ENCODE peak calls at places on chromosomes 6 and 20, in eight cellular contexts. One of them, this sample, is unnamed.

GRCh38 chr20:373171-373890 is 7.2 kb upstream of the TRIB3 start:
- DNase-seq in prostate gland: no peak
- DNase-seq in GM12865: no peak
- DNase-seq in ovary: no peak
- DNase-seq in AG04450: no peak
- DNase-seq in cardiac fibroblast: peak
- DNase-seq in dorsolateral prefrontal cortex: no peak
- DNase-seq in psoas muscle: no peak
- DNase-seq in this sample: peak

GRCh38 chr6:17928514-17929430 is 58.7 kb downstream of the KIF13A start:
- DNase-seq in AG04450: no peak
- DNase-seq in psoas muscle: no peak
- DNase-seq in cardiac fibroblast: peak
- DNase-seq in GM12865: no peak
- DNase-seq in prostate gland: no peak
- DNase-seq in dorsolateral prefrontal cortex: no peak
- DNase-seq in ovary: no peak
- DNase-seq in this sample: no peak

GRCh38 chr20:11376998-11377397 is 540.7 kb upstream of the BTBD3 start:
- DNase-seq in prostate gland: no peak
- DNase-seq in ovary: no peak
- DNase-seq in cardiac fibroblast: no peak
- DNase-seq in GM12865: no peak
- DNase-seq in dorsolateral prefrontal cortex: no peak
- DNase-seq in AG04450: peak
- DNase-seq in psoas muscle: no peak
- DNase-seq in this sample: no peak

GRCh38 chr20:51388227-51388626 is 154.3 kb downstream of the NFATC2 start:
- DNase-seq in cardiac fibroblast: no peak
- DNase-seq in dorsolateral prefrontal cortex: no peak
- DNase-seq in AG04450: no peak
- DNase-seq in prostate gland: no peak
- DNase-seq in psoas muscle: no peak
- DNase-seq in ovary: no peak
- DNase-seq in GM12865: no peak
- DNase-seq in this sample: no peak

GRCh38 chr20:57069442-57069841 is 197.0 kb downstream of the BMP7 start:
- DNase-seq in cardiac fibroblast: no peak
- DNase-seq in ovary: no peak
- DNase-seq in GM12865: no peak
- DNase-seq in psoas muscle: no peak
- DNase-seq in AG04450: no peak
- DNase-seq in dorsolateral prefrontal cortex: no peak
- DNase-seq in prostate gland: no peak
- DNase-seq in this sample: no peak

GRCh38 chr6:95280690-95281273 is 296.6 kb upstream of the MANEA start:
- DNase-seq in GM12865: peak
- DNase-seq in dorsolateral prefrontal cortex: no peak
- DNase-seq in psoas muscle: no peak
- DNase-seq in cardiac fibroblast: peak
- DNase-seq in prostate gland: no peak
- DNase-seq in AG04450: no peak
- DNase-seq in ovary: no peak
- DNase-seq in this sample: no peak

GRCh38 chr6:109783245-109783990 is 92.3 kb downstream of the FIG4 start:
- DNase-seq in dorsolateral prefrontal cortex: no peak
- DNase-seq in psoas muscle: no peak
- DNase-seq in cardiac fibroblast: no peak
- DNase-seq in GM12865: peak
- DNase-seq in prostate gland: no peak
- DNase-seq in ovary: no peak
- DNase-seq in AG04450: no peak
- DNase-seq in this sample: no peak

GRCh38 chr6:116386581-116387299 is 16.0 kb downstream of the DSE start:
- DNase-seq in dorsolateral prefrontal cortex: no peak
- DNase-seq in prostate gland: no peak
- DNase-seq in psoas muscle: no peak
- DNase-seq in GM12865: peak
- DNase-seq in ovary: no peak
- DNase-seq in AG04450: no peak
- DNase-seq in cardiac fibroblast: peak
- DNase-seq in this sample: no peak

GRCh38 chr20:39124064-39124463 is 161.9 kb downstream of the DHX35 start:
- DNase-seq in prostate gland: no peak
- DNase-seq in cardiac fibroblast: no peak
- DNase-seq in ovary: no peak
- DNase-seq in psoas muscle: no peak
- DNase-seq in dorsolateral prefrontal cortex: no peak
- DNase-seq in AG04450: no peak
- DNase-seq in GM12865: no peak
- DNase-seq in this sample: no peak

GRCh38 chr20:40797425-40797824 is 108.4 kb upstream of the MAFB start:
- DNase-seq in prostate gland: no peak
- DNase-seq in cardiac fibroblast: peak
- DNase-seq in GM12865: peak
- DNase-seq in psoas muscle: no peak
- DNase-seq in dorsolateral prefrontal cortex: no peak
- DNase-seq in AG04450: no peak
- DNase-seq in ovary: no peak
- DNase-seq in this sample: no peak

GRCh38 chr20:1266167-1266973 is at the start of gene SNPH:
- DNase-seq in ovary: peak
- DNase-seq in psoas muscle: peak
- DNase-seq in AG04450: peak
- DNase-seq in dorsolateral prefrontal cortex: peak
- DNase-seq in cardiac fibroblast: peak
- DNase-seq in GM12865: peak
- DNase-seq in prostate gland: peak
- DNase-seq in this sample: peak

GRCh38 chr6:109516929-109517328 is 33.9 kb upstream of the ZBTB24 start:
- DNase-seq in GM12865: no peak
- DNase-seq in dorsolateral prefrontal cortex: no peak
- DNase-seq in cardiac fibroblast: no peak
- DNase-seq in psoas muscle: no peak
- DNase-seq in prostate gland: no peak
- DNase-seq in AG04450: no peak
- DNase-seq in ovary: no peak
- DNase-seq in this sample: no peak

GRCh38 chr6:99246602-99247001 is 102.9 kb downstream of the FAXC start:
- DNase-seq in psoas muscle: no peak
- DNase-seq in GM12865: no peak
- DNase-seq in dorsolateral prefrontal cortex: no peak
- DNase-seq in AG04450: no peak
- DNase-seq in cardiac fibroblast: no peak
- DNase-seq in prostate gland: no peak
- DNase-seq in ovary: no peak
- DNase-seq in this sample: no peak

GRCh38 chr6:129893513-129894098 is 32.5 kb upstream of the TMEM244 start:
- DNase-seq in dorsolateral prefrontal cortex: no peak
- DNase-seq in cardiac fibroblast: peak
- DNase-seq in ovary: no peak
- DNase-seq in AG04450: no peak
- DNase-seq in psoas muscle: no peak
- DNase-seq in GM12865: peak
- DNase-seq in prostate gland: no peak
- DNase-seq in this sample: no peak

GRCh38 chr20:44176833-44177533 is 10.0 kb downstream of the JPH2 start:
- DNase-seq in ovary: no peak
- DNase-seq in AG04450: no peak
- DNase-seq in psoas muscle: peak
- DNase-seq in GM12865: no peak
- DNase-seq in cardiac fibroblast: no peak
- DNase-seq in dorsolateral prefrontal cortex: no peak
- DNase-seq in prostate gland: no peak
- DNase-seq in this sample: peak

GRCh38 chr6:37673436-37673835 is 24.2 kb downstream of the MDGA1 start:
- DNase-seq in prostate gland: no peak
- DNase-seq in AG04450: no peak
- DNase-seq in GM12865: no peak
- DNase-seq in dorsolateral prefrontal cortex: no peak
- DNase-seq in psoas muscle: no peak
- DNase-seq in ovary: no peak
- DNase-seq in cardiac fibroblast: no peak
- DNase-seq in this sample: no peak

GRCh38 chr6:36355819-36356218 is 19.1 kb upstream of the BNIP5 start:
- DNase-seq in AG04450: no peak
- DNase-seq in ovary: no peak
- DNase-seq in cardiac fibroblast: peak
- DNase-seq in GM12865: peak
- DNase-seq in prostate gland: no peak
- DNase-seq in psoas muscle: no peak
- DNase-seq in dorsolateral prefrontal cortex: no peak
- DNase-seq in this sample: no peak

GRCh38 chr6:90374201-90374600 is 77.6 kb upstream of the BACH2 start:
- DNase-seq in cardiac fibroblast: no peak
- DNase-seq in GM12865: no peak
- DNase-seq in prostate gland: no peak
- DNase-seq in dorsolateral prefrontal cortex: no peak
- DNase-seq in psoas muscle: no peak
- DNase-seq in ovary: no peak
- DNase-seq in AG04450: no peak
- DNase-seq in this sample: no peak

GRCh38 chr20:11919571-11919970 is 1.9 kb downstream of the BTBD3 start:
- DNase-seq in cardiac fibroblast: no peak
- DNase-seq in AG04450: no peak
- DNase-seq in GM12865: no peak
- DNase-seq in psoas muscle: no peak
- DNase-seq in ovary: no peak
- DNase-seq in dorsolateral prefrontal cortex: no peak
- DNase-seq in prostate gland: no peak
- DNase-seq in this sample: no peak

GRCh38 chr6:53728570-53729194 is 63.1 kb upstream of the KLHL31 start:
- DNase-seq in GM12865: peak
- DNase-seq in psoas muscle: no peak
- DNase-seq in AG04450: peak
- DNase-seq in cardiac fibroblast: peak
- DNase-seq in prostate gland: peak
- DNase-seq in dorsolateral prefrontal cortex: peak
- DNase-seq in ovary: peak
- DNase-seq in this sample: peak

GRCh38 chr20:33655164-33655563 is 7.0 kb upstream of the C20orf144 start:
- DNase-seq in prostate gland: no peak
- DNase-seq in cardiac fibroblast: no peak
- DNase-seq in GM12865: no peak
- DNase-seq in dorsolateral prefrontal cortex: no peak
- DNase-seq in psoas muscle: no peak
- DNase-seq in AG04450: no peak
- DNase-seq in ovary: no peak
- DNase-seq in this sample: no peak

DNA sequence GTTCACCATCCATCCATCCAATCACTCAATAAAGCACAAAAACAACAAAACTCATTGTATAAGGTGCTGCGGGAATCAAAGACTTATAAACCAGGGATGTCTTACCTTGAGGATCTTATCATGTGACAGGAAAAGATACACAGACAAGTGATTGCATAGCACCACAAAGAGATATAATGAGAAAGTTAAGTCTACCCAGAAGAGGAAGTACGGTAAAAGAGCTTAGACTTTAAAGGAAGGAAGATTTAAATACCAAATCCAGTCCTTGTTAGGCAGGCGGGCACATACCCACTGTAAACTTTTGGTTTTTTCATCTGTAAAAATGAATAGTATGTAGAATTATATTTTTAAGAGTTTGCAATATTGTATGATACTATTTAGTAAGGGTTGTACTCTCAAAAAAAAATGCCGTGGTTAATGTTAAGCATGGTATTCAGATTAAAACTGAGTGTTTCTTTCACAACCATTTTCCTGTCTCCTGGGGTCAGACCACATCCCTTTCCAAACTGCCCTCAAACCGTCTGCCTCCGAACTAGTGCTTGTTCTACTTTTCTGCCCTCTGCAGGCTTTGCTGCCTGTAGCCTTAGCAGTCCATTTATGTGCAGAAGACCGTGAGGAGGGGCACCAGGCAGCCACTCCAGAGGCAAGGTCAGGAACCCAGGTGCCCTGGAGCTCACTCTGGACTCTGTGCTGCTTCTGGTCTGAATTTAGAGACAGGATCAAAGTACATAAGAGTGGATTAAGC is 179.5 kb upstream of the SYNDIG1 start:
- DNase-seq in psoas muscle: no peak
- DNase-seq in cardiac fibroblast: no peak
- DNase-seq in ovary: no peak
- DNase-seq in GM12865: no peak
- DNase-seq in AG04450: no peak
- DNase-seq in prostate gland: no peak
- DNase-seq in dorsolateral prefrontal cortex: no peak
- DNase-seq in this sample: no peak
- TF ChIP-seq CTCF in psoas muscle: no peak
- TF ChIP-seq CTCF in cardiac fibroblast: no peak
- TF ChIP-seq CTCF in ovary: no peak
- TF ChIP-seq CTCF in GM12865: no peak
- TF ChIP-seq CTCF in AG04450: no peak
- TF ChIP-seq CTCF in prostate gland: no peak
- TF ChIP-seq CTCF in dorsolateral prefrontal cortex: no peak
- TF ChIP-seq CTCF in this sample: no peak

DNA sequence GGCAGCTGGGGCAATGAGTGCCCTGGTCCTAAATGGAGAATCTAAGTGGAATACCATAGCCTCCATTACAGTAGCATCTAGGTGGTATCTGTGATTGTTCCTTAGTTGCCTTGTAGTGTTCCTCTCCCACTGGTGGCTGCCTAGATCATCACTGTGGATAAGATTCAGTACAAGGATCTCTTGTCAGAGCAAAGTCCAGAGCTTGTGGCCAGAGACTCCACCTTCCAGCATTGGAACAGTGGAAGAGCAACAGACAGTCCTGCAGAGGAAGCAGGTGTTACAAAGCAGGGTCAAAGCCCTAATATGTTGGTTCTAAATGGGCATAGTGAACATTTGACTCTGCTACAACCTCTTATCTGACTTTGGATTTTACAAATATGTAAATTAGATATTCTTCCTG is 194.1 kb upstream of the GRIK2 start:
- DNase-seq in prostate gland: no peak
- DNase-seq in psoas muscle: no peak
- DNase-seq in GM12865: no peak
- DNase-seq in ovary: no peak
- DNase-seq in AG04450: no peak
- DNase-seq in dorsolateral prefrontal cortex: no peak
- DNase-seq in cardiac fibroblast: no peak
- DNase-seq in this sample: no peak
- TF ChIP-seq CTCF in prostate gland: no peak
- TF ChIP-seq CTCF in psoas muscle: no peak
- TF ChIP-seq CTCF in GM12865: no peak
- TF ChIP-seq CTCF in ovary: no peak
- TF ChIP-seq CTCF in AG04450: no peak
- TF ChIP-seq CTCF in dorsolateral prefrontal cortex: no peak
- TF ChIP-seq CTCF in cardiac fibroblast: no peak
- TF ChIP-seq CTCF in this sample: no peak

GRCh38 chr6:158143700-158144099 is 24.4 kb downstream of the SERAC1 start:
- DNase-seq in cardiac fibroblast: peak
- DNase-seq in ovary: no peak
- DNase-seq in psoas muscle: no peak
- DNase-seq in GM12865: peak
- DNase-seq in AG04450: no peak
- DNase-seq in prostate gland: no peak
- DNase-seq in dorsolateral prefrontal cortex: no peak
- DNase-seq in this sample: no peak
- TF ChIP-seq CTCF in cardiac fibroblast: peak
- TF ChIP-seq CTCF in ovary: no peak
- TF ChIP-seq CTCF in psoas muscle: no peak
- TF ChIP-seq CTCF in GM12865: peak
- TF ChIP-seq CTCF in AG04450: peak
- TF ChIP-seq CTCF in prostate gland: no peak
- TF ChIP-seq CTCF in dorsolateral prefrontal cortex: no peak
- TF ChIP-seq CTCF in this sample: no peak

GRCh38 chr6:88161921-88162320 is 4.2 kb downstream of the CNR1 start:
- DNase-seq in GM12865: no peak
- DNase-seq in dorsolateral prefrontal cortex: no peak
- DNase-seq in prostate gland: no peak
- DNase-seq in ovary: no peak
- DNase-seq in psoas muscle: no peak
- DNase-seq in AG04450: no peak
- DNase-seq in cardiac fibroblast: no peak
- DNase-seq in this sample: no peak

GRCh38 chr6:88157106-88157505 is 9.0 kb downstream of the CNR1 start:
- DNase-seq in dorsolateral prefrontal cortex: no peak
- DNase-seq in ovary: no peak
- DNase-seq in prostate gland: no peak
- DNase-seq in psoas muscle: no peak
- DNase-seq in cardiac fibroblast: no peak
- DNase-seq in AG04450: no peak
- DNase-seq in GM12865: no peak
- DNase-seq in this sample: no peak
- TF ChIP-seq CTCF in dorsolateral prefrontal cortex: no peak
- TF ChIP-seq CTCF in ovary: no peak
- TF ChIP-seq CTCF in prostate gland: no peak
- TF ChIP-seq CTCF in psoas muscle: no peak
- TF ChIP-seq CTCF in cardiac fibroblast: no peak
- TF ChIP-seq CTCF in AG04450: no peak
- TF ChIP-seq CTCF in GM12865: no peak
- TF ChIP-seq CTCF in this sample: no peak